ENCODE peak calls at places on chromosomes 2 and 18, in eight cellular contexts. One of them, this sample, is unnamed.

GRCh38 chr2:8203354-8203753 is 478.5 kb upstream of the ID2 start:
- DNase-seq in CD8-positive, alpha-beta T cell: no peak
- DNase-seq in coronary artery: no peak
- DNase-seq in left ventricle myocardium inferior: peak; percentile 27
- DNase-seq in sigmoid colon: no peak
- DNase-seq in HFF-Myc: no peak
- DNase-seq in GM20000: no peak
- DNase-seq in WTC11: no peak
- DNase-seq in this sample: no peak

GRCh38 chr2:74525717-74526648 is at the start of gene DQX1:
- DNase-seq in left ventricle myocardium inferior: no peak
- DNase-seq in CD8-positive, alpha-beta T cell: no peak
- DNase-seq in GM20000: peak; percentile 65
- DNase-seq in coronary artery: no peak
- DNase-seq in WTC11: no peak
- DNase-seq in HFF-Myc: no peak
- DNase-seq in sigmoid colon: no peak
- DNase-seq in this sample: no peak

GRCh38 chr2:121071058-121071504 is 213.9 kb downstream of the TFCP2L1 start:
- DNase-seq in coronary artery: no peak
- DNase-seq in GM20000: peak; percentile 68
- DNase-seq in WTC11: peak; percentile 92
- DNase-seq in CD8-positive, alpha-beta T cell: no peak
- DNase-seq in HFF-Myc: no peak
- DNase-seq in sigmoid colon: peak; percentile 77
- DNase-seq in left ventricle myocardium inferior: peak; percentile 68
- DNase-seq in this sample: peak; percentile 95

GRCh38 chr2:226431301-226431955 is 368.2 kb downstream of the IRS1 start:
- DNase-seq in left ventricle myocardium inferior: no peak
- DNase-seq in HFF-Myc: no peak
- DNase-seq in CD8-positive, alpha-beta T cell: no peak
- DNase-seq in coronary artery: no peak
- DNase-seq in sigmoid colon: no peak
- DNase-seq in WTC11: no peak
- DNase-seq in GM20000: no peak
- DNase-seq in this sample: no peak

GRCh38 chr18:61731169-61731568 is 161.6 kb downstream of the RNF152 start:
- DNase-seq in CD8-positive, alpha-beta T cell: no peak
- DNase-seq in coronary artery: no peak
- DNase-seq in sigmoid colon: no peak
- DNase-seq in GM20000: no peak
- DNase-seq in HFF-Myc: no peak
- DNase-seq in left ventricle myocardium inferior: no peak
- DNase-seq in WTC11: no peak
- DNase-seq in this sample: no peak

GRCh38 chr2:241689306-241689705 is 2.7 kb upstream of the DTYMK start:
- DNase-seq in left ventricle myocardium inferior: no peak
- DNase-seq in sigmoid colon: no peak
- DNase-seq in coronary artery: no peak
- DNase-seq in HFF-Myc: no peak
- DNase-seq in WTC11: no peak
- DNase-seq in CD8-positive, alpha-beta T cell: no peak
- DNase-seq in GM20000: no peak
- DNase-seq in this sample: no peak

GRCh38 chr2:131413148-131413747 is 49.3 kb upstream of the RAB6D start:
- DNase-seq in left ventricle myocardium inferior: no peak
- DNase-seq in CD8-positive, alpha-beta T cell: no peak
- DNase-seq in WTC11: no peak
- DNase-seq in sigmoid colon: no peak
- DNase-seq in coronary artery: no peak
- DNase-seq in HFF-Myc: peak; percentile 49
- DNase-seq in GM20000: peak; percentile 54
- DNase-seq in this sample: no peak

GRCh38 chr2:172101008-172101706 is 1.5 kb downstream of the DLX2 start:
- DNase-seq in left ventricle myocardium inferior: no peak
- DNase-seq in coronary artery: no peak
- DNase-seq in sigmoid colon: no peak
- DNase-seq in GM20000: peak; percentile 32
- DNase-seq in HFF-Myc: no peak
- DNase-seq in WTC11: no peak
- DNase-seq in CD8-positive, alpha-beta T cell: no peak
- DNase-seq in this sample: no peak

GRCh38 chr18:79275992-79276391 is 119.7 kb upstream of the NFATC1 start:
- DNase-seq in HFF-Myc: no peak
- DNase-seq in left ventricle myocardium inferior: no peak
- DNase-seq in GM20000: peak; percentile 45
- DNase-seq in coronary artery: no peak
- DNase-seq in WTC11: no peak
- DNase-seq in CD8-positive, alpha-beta T cell: no peak
- DNase-seq in sigmoid colon: no peak
- DNase-seq in this sample: no peak

GRCh38 chr2:172065086-172065485 is 20.2 kb upstream of the DLX1 start:
- DNase-seq in coronary artery: no peak
- DNase-seq in left ventricle myocardium inferior: no peak
- DNase-seq in CD8-positive, alpha-beta T cell: no peak
- DNase-seq in WTC11: no peak
- DNase-seq in GM20000: no peak
- DNase-seq in HFF-Myc: no peak
- DNase-seq in sigmoid colon: no peak
- DNase-seq in this sample: no peak

GRCh38 chr2:31762085-31762484 is 181.3 kb upstream of the SRD5A2 start:
- DNase-seq in GM20000: no peak
- DNase-seq in HFF-Myc: no peak
- DNase-seq in coronary artery: no peak
- DNase-seq in sigmoid colon: no peak
- DNase-seq in CD8-positive, alpha-beta T cell: no peak
- DNase-seq in left ventricle myocardium inferior: no peak
- DNase-seq in WTC11: no peak
- DNase-seq in this sample: no peak

GRCh38 chr2:188132385-188132784 is 159.3 kb upstream of the GULP1 start:
- DNase-seq in WTC11: no peak
- DNase-seq in coronary artery: no peak
- DNase-seq in left ventricle myocardium inferior: peak; percentile 49
- DNase-seq in HFF-Myc: no peak
- DNase-seq in sigmoid colon: no peak
- DNase-seq in GM20000: no peak
- DNase-seq in CD8-positive, alpha-beta T cell: no peak
- DNase-seq in this sample: no peak

DNA sequence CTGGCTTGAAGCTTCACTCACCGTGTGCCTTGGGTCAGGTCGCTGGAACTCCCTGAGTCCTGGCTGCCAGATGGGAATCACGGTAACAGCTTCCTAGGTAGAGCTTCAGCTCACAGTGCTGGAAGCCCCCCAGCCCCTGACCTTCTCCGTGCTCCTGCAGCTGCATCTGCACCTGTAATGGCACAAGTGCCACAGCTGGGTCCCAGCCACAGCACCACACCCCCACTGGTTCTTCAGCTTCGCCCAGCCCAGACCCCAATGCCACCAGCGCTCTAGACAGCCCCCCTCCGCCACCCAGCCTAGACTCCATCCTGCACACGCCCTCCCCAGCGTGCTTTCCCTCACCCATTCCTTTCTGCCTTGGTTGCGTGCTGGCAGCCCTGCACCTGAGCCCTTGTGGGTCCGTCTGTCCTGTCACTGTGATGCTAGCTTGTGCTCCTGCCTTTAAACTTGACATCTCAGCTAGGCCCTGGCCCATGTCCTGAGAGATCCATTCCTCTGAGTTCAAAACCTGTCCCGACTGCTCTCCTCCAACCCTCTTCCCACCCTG is 7.6 kb upstream of the ESPNL start:
- DNase-seq in coronary artery: no peak
- DNase-seq in sigmoid colon: no peak
- DNase-seq in CD8-positive, alpha-beta T cell: no peak
- DNase-seq in HFF-Myc: no peak
- DNase-seq in left ventricle myocardium inferior: no peak
- DNase-seq in GM20000: no peak
- DNase-seq in WTC11: no peak
- DNase-seq in this sample: peak; percentile 76
- TF ChIP-seq CTCF in coronary artery: no peak
- TF ChIP-seq CTCF in sigmoid colon: no peak
- TF ChIP-seq CTCF in CD8-positive, alpha-beta T cell: no peak
- TF ChIP-seq CTCF in HFF-Myc: no peak
- TF ChIP-seq CTCF in left ventricle myocardium inferior: no peak
- TF ChIP-seq CTCF in GM20000: no peak
- TF ChIP-seq CTCF in WTC11: no peak
- TF ChIP-seq CTCF in this sample: no peak

GRCh38 chr2:219537657-219538487 is 5.7 kb downstream of the CHPF start:
- DNase-seq in WTC11: peak; percentile 51
- DNase-seq in coronary artery: no peak
- DNase-seq in sigmoid colon: no peak
- DNase-seq in HFF-Myc: no peak
- DNase-seq in left ventricle myocardium inferior: no peak
- DNase-seq in CD8-positive, alpha-beta T cell: no peak
- DNase-seq in GM20000: no peak
- DNase-seq in this sample: no peak
- TF ChIP-seq CTCF in WTC11: no peak
- TF ChIP-seq CTCF in coronary artery: no peak
- TF ChIP-seq CTCF in sigmoid colon: no peak
- TF ChIP-seq CTCF in HFF-Myc: no peak
- TF ChIP-seq CTCF in left ventricle myocardium inferior: no peak
- TF ChIP-seq CTCF in CD8-positive, alpha-beta T cell: no peak
- TF ChIP-seq CTCF in GM20000: no peak
- TF ChIP-seq CTCF in this sample: no peak

GRCh38 chr2:16278421-16279200 is 338.3 kb downstream of the MYCN start:
- DNase-seq in GM20000: no peak
- DNase-seq in sigmoid colon: no peak
- DNase-seq in WTC11: no peak
- DNase-seq in coronary artery: no peak
- DNase-seq in left ventricle myocardium inferior: no peak
- DNase-seq in CD8-positive, alpha-beta T cell: no peak
- DNase-seq in HFF-Myc: no peak
- DNase-seq in this sample: no peak

GRCh38 chr2:16275131-16275530 is 334.8 kb downstream of the MYCN start:
- DNase-seq in GM20000: no peak
- DNase-seq in sigmoid colon: no peak
- DNase-seq in left ventricle myocardium inferior: no peak
- DNase-seq in WTC11: no peak
- DNase-seq in HFF-Myc: no peak
- DNase-seq in coronary artery: no peak
- DNase-seq in CD8-positive, alpha-beta T cell: no peak
- DNase-seq in this sample: peak; percentile 27

GRCh38 chr2:16279201-16279570 is 338.8 kb downstream of the MYCN start:
- DNase-seq in WTC11: no peak
- DNase-seq in GM20000: no peak
- DNase-seq in CD8-positive, alpha-beta T cell: no peak
- DNase-seq in left ventricle myocardium inferior: no peak
- DNase-seq in sigmoid colon: no peak
- DNase-seq in coronary artery: no peak
- DNase-seq in HFF-Myc: no peak
- DNase-seq in this sample: no peak

GRCh38 chr2:16275718-16276117 is 335.4 kb downstream of the MYCN start:
- DNase-seq in CD8-positive, alpha-beta T cell: no peak
- DNase-seq in left ventricle myocardium inferior: no peak
- DNase-seq in coronary artery: no peak
- DNase-seq in sigmoid colon: no peak
- DNase-seq in WTC11: no peak
- DNase-seq in HFF-Myc: no peak
- DNase-seq in GM20000: no peak
- DNase-seq in this sample: no peak

GRCh38 chr2:16277117-16277516 is 336.8 kb downstream of the MYCN start:
- DNase-seq in HFF-Myc: no peak
- DNase-seq in WTC11: no peak
- DNase-seq in coronary artery: no peak
- DNase-seq in sigmoid colon: no peak
- DNase-seq in CD8-positive, alpha-beta T cell: no peak
- DNase-seq in left ventricle myocardium inferior: no peak
- DNase-seq in GM20000: no peak
- DNase-seq in this sample: no peak
- TF ChIP-seq CTCF in HFF-Myc: no peak
- TF ChIP-seq CTCF in WTC11: no peak
- TF ChIP-seq CTCF in coronary artery: no peak
- TF ChIP-seq CTCF in sigmoid colon: no peak
- TF ChIP-seq CTCF in CD8-positive, alpha-beta T cell: no peak
- TF ChIP-seq CTCF in left ventricle myocardium inferior: no peak
- TF ChIP-seq CTCF in GM20000: no peak
- TF ChIP-seq CTCF in this sample: no peak

DNA sequence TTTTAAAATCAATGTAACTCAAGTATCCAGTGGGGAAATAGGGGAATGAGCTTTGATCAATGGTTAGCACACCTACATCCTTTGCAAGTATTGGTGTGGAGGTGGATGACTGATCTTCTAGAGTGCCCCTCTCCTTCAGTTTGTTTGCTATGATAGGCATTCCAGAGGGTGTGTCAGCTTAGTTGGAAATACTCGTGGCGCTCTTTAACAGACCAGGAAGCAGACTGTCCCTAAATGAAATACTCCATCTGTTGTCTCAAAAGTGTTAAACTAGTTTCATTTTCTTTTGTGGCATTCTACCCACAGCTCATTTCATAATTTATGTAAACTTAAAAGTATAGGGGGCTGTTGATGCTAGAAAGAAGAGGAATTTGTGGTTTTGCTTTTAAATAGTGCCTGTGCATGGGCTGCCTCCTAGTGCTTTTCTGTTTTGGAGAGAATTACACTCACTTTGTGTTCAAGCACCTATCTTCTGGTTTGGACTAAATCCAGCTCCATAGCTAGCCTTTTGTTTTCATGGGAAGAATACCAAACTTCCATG is 66.2 kb downstream of the STAT1 start:
- DNase-seq in coronary artery: no peak
- DNase-seq in WTC11: no peak
- DNase-seq in CD8-positive, alpha-beta T cell: no peak
- DNase-seq in sigmoid colon: no peak
- DNase-seq in left ventricle myocardium inferior: no peak
- DNase-seq in GM20000: peak; percentile 15
- DNase-seq in HFF-Myc: peak; percentile 17
- DNase-seq in this sample: no peak
- TF ChIP-seq CTCF in coronary artery: no peak
- TF ChIP-seq CTCF in WTC11: no peak
- TF ChIP-seq CTCF in CD8-positive, alpha-beta T cell: peak; percentile 45
- TF ChIP-seq CTCF in sigmoid colon: no peak
- TF ChIP-seq CTCF in left ventricle myocardium inferior: no peak
- TF ChIP-seq CTCF in GM20000: no peak
- TF ChIP-seq CTCF in HFF-Myc: no peak
- TF ChIP-seq CTCF in this sample: peak; percentile 60

This sample was measured in osteocyte.